ENCODE peak calls at places on chromosomes 11 and 22, in five cellular contexts. V is T-helper 22 cell; F is activated CD4-positive, alpha-beta memory T cell treated with anti-CD3 and anti-CD28 coated beads for 36 hours; T is Peyer's patch; H is left ventricle myocardium inferior. D is an unnamed sample.

GRCh38 chr11:110176366-110177056 is 83.3 kb downstream of the ZC3H12C start:
- DNase-seq in V (no peak), F (no peak), T (no peak), H (no peak), D (peak)

GRCh38 chr11:1437500-1437899 is 47.8 kb downstream of the BRSK2 start:
- DNase-seq in V (no peak), F (no peak), T (no peak), H (peak), D (peak)

GRCh38 chr11:96180341-96180740 is 162.7 kb downstream of the MAML2 start:
- DNase-seq in V (no peak), F (no peak), T (no peak), H (no peak), D (no peak)

GRCh38 chr11:70146895-70147520 is 56.1 kb upstream of the FADD start:
- DNase-seq in V (no peak), F (no peak), T (no peak), H (no peak), D (no peak)

GRCh38 chr11:80815752-80816453 is 1375.1 kb upstream of the TENM4 start:
- DNase-seq in V (no peak), F (no peak), T (no peak), H (no peak), D (peak)

GRCh38 chr11:113313601-113314000 is 782 bp upstream of the TTC12 start:
- DNase-seq in V (no peak), F (peak), T (no peak), H (no peak), D (no peak)

GRCh38 chr11:61639816-61640443 is 40.3 kb upstream of the DAGLA start:
- DNase-seq in V (no peak), F (no peak), T (no peak), H (no peak), D (peak)

GRCh38 chr22:47625013-47625385 is 862.5 kb downstream of the TBC1D22A start:
- DNase-seq in V (no peak), F (no peak), T (peak), H (no peak), D (no peak)

GRCh38 chr11:19803506-19803998 is 90.9 kb downstream of the NAV2 start:
- DNase-seq in V (no peak), F (no peak), T (no peak), H (no peak), D (no peak)

GRCh38 chr11:45045692-45046471 is 95.2 kb upstream of the TP53I11 start:
- DNase-seq in V (no peak), F (peak), T (no peak), H (peak), D (peak)

GRCh38 chr11:16784097-16784496 is 45.6 kb downstream of the C11orf58 start:
- DNase-seq in V (no peak), F (no peak), T (no peak), H (no peak), D (no peak)

GRCh38 chr22:28670153-28670552 is 9.5 kb downstream of the TTC28 start:
- DNase-seq in V (no peak), F (no peak), T (no peak), H (no peak), D (no peak)

GRCh38 chr22:30557243-30557642 is 10.7 kb upstream of the SEC14L6 start:
- DNase-seq in V (no peak), F (no peak), T (no peak), H (no peak), D (no peak)

GRCh38 chr11:34631737-34632104 is 10.8 kb downstream of the EHF start:
- DNase-seq in V (no peak), F (no peak), T (no peak), H (no peak), D (no peak)

GRCh38 chr11:43282607-43283440 is 29.0 kb upstream of the API5 start:
- DNase-seq in V (no peak), F (peak), T (peak), H (peak), D (peak)

GRCh38 chr11:72306186-72306585 is 62.2 kb upstream of the PHOX2A start:
- DNase-seq in V (no peak), F (no peak), T (no peak), H (no peak), D (peak)

GRCh38 chr22:27139935-27140493 is 482.6 kb downstream of the MIAT start:
- DNase-seq in V (no peak), F (no peak), T (no peak), H (no peak), D (peak)

GRCh38 chr22:24230911-24231656 is 13.8 kb downstream of the GGT5 start:
- DNase-seq in V (peak), F (peak), T (peak), H (peak), D (no peak)

GRCh38 chr22:48037618-48038017 is 1275.2 kb downstream of the TBC1D22A start:
- DNase-seq in V (no peak), F (no peak), T (no peak), H (no peak), D (no peak)

GRCh38 chr22:49871482-49871881 is 17.8 kb downstream of the ZBED4 start:
- DNase-seq in V (no peak), F (peak), T (no peak), H (no peak), D (peak)

GRCh38 chr11:61560751-61561150 is 20.1 kb downstream of the SYT7 start:
- DNase-seq in V (no peak), F (no peak), T (no peak), H (no peak), D (no peak)

D was measured in choroid plexus epithelial cell.